ENCODE peak calls at places on chromosome 22, in ten cellular contexts. C is stomach, G is breast epithelium, X is sigmoid colon, K is HCT116, Y is GM12892, V is GM12891, B is upper lobe of left lung, N is GM12878, S is transverse colon. I is an unnamed sample.
A peak's percentile ranks its signal among the peaks of the same experiment; 100 is the strongest.

GRCh38 chr22:45769569-45770210 is 98.1 kb downstream of the ATXN10 start:
- DNase-seq in C (no peak), G (no peak), X (no peak), K (no peak), Y (no peak), V (no peak), B (no peak), N (no peak), S (no peak), I (no peak)

GRCh38 chr22:40627612-40628011 is 8.9 kb downstream of the MRTFA start:
- DNase-seq in C (no peak), G (no peak), X (no peak), K (no peak), Y (no peak), V (no peak), B (no peak), N (no peak), S (no peak), I (no peak)

GRCh38 chr22:45710469-45710868 is 38.8 kb downstream of the ATXN10 start:
- DNase-seq in C (no peak), G (no peak), X (no peak), K (no peak), Y (no peak), V (no peak), B (no peak), N (no peak), S (no peak), I (no peak)

GRCh38 chr22:46300491-46300890 is 3.8 kb downstream of the GTSE1 start:
- DNase-seq in C (no peak), G (no peak), X (no peak), K (no peak), Y (no peak), V (no peak), B (no peak), N (no peak), S (no peak), I (no peak)

GRCh38 chr22:48750826-48751440 is 1076.7 kb downstream of the BRD1 start:
- DNase-seq in C (peak; percentile 24), G (no peak), X (peak; percentile 40), K (no peak), Y (no peak), V (no peak), B (peak; percentile 84), N (no peak), S (no peak), I (peak; percentile 70)

GRCh38 chr22:27487600-27488450 is 313.7 kb downstream of the MN1 start:
- DNase-seq in C (no peak), G (no peak), X (no peak), K (no peak), Y (no peak), V (no peak), B (peak; percentile 59), N (no peak), S (no peak), I (no peak)

GRCh38 chr22:27534720-27535125 is 266.8 kb downstream of the MN1 start:
- DNase-seq in C (no peak), G (no peak), X (no peak), K (no peak), Y (no peak), V (no peak), B (no peak), N (no peak), S (no peak), I (no peak)

GRCh38 chr22:47228767-47229166 is 466.3 kb downstream of the TBC1D22A start:
- DNase-seq in C (no peak), G (no peak), X (no peak), K (no peak), Y (no peak), V (no peak), B (no peak), N (no peak), S (no peak), I (no peak)

GRCh38 chr22:27651486-27651885 is 150.1 kb downstream of the MN1 start:
- DNase-seq in C (no peak), G (no peak), X (no peak), K (no peak), Y (no peak), V (no peak), B (no peak), N (no peak), S (no peak), I (no peak)

GRCh38 chr22:35938226-35938625 is 90.4 kb downstream of the RBFOX2 start:
- DNase-seq in C (no peak), G (no peak), X (no peak), K (no peak), Y (no peak), V (no peak), B (no peak), N (no peak), S (no peak), I (no peak)

GRCh38 chr22:35746248-35746647 is 28.6 kb downstream of the APOL5 start:
- DNase-seq in C (no peak), G (no peak), X (no peak), K (no peak), Y (no peak), V (no peak), B (peak; percentile 52), N (no peak), S (no peak), I (no peak)

GRCh38 chr22:47197735-47198500 is 435.5 kb downstream of the TBC1D22A start:
- DNase-seq in C (peak; percentile 20), G (no peak), X (peak; percentile 61), K (no peak), Y (no peak), V (no peak), B (peak; percentile 52), N (no peak), S (no peak), I (peak; percentile 71)

GRCh38 chr22:49600452-49600847 is 227.2 kb downstream of the BRD1 start:
- DNase-seq in C (no peak), G (no peak), X (no peak), K (no peak), Y (no peak), V (no peak), B (no peak), N (no peak), S (no peak), I (no peak)

GRCh38 chr22:25404923-25405853 is 159.3 kb upstream of the GRK3 start:
- DNase-seq in C (peak; percentile 83), G (peak; percentile 73), X (peak; percentile 88), K (no peak), Y (peak; percentile 84), V (peak; percentile 81), B (peak; percentile 95), N (no peak), S (peak; percentile 86), I (no peak)
- TF ChIP-seq POLR2AphosphoS5 in C (peak; percentile 87), G (peak; percentile 20), X (peak; percentile 65), K (peak; percentile 60), Y (no peak), V (no peak), B (peak; percentile 75), N (no peak), S (peak; percentile 84), I (no peak)

GRCh38 chr22:38506118-38506962 is at the start of gene DDX17:
- DNase-seq in C (peak; percentile 96), G (peak; percentile 96), X (peak; percentile 98), K (peak; percentile 91), Y (peak; percentile 65), V (peak; percentile 69), B (peak; percentile 94), N (peak; percentile 92), S (peak; percentile 95), I (no peak)

GRCh38 chr22:38503021-38503420 is 3.1 kb downstream of the DDX17 start:
- DNase-seq in C (no peak), G (no peak), X (no peak), K (no peak), Y (no peak), V (no peak), B (no peak), N (no peak), S (no peak), I (no peak)

GRCh38 chr22:38501797-38502672 is 4.1 kb downstream of the DDX17 start:
- DNase-seq in C (no peak), G (no peak), X (no peak), K (no peak), Y (no peak), V (no peak), B (no peak), N (no peak), S (no peak), I (no peak)

GRCh38 chr22:38505595-38506117 is 455 bp downstream of the DDX17 start:
- DNase-seq in C (peak; percentile 79), G (peak; percentile 74), X (peak; percentile 91), K (no peak), Y (peak; percentile 44), V (peak; percentile 47), B (peak; percentile 94), N (no peak), S (peak; percentile 74), I (no peak)

DNA sequence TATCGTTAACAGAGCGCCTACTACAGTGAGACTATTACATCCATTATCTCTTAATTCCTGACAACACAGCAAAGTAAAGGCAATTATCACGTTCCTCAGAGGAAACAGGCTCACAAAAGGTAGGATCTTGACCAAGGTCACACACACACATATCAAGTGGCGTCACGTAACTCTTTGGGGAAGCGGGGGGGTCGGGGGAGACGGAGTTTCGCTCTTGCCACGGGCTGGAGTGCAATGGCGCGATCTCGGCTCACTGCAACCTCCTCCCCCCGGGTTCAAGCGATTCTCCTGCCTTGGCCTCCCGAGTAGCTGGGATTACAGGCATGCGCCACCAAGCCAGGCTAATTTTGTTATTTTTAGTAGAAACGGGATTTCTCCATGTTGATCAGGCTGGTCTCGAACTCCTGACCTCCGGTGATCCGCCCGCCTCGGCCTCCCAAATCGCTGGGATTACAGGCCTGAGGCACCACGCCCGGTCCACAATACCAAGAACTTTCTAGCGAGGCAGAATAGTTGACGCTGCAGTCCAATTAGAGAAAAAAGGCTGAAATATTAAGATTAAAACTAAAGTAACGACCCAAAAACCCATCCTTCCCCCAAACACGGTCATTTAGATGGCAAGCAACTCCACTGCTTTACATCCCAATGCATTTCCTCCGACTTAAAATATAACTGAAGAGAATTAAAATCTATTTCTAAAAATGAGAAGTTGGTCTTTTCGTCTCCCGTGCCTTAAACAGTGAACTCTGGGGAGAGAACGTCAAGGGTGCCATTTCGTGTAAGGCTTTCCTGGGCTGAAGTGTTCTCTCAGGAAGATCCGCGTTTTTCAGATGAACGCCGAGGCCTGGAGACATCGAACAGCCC is 1.1 kb downstream of the DDX17 start:
- DNase-seq in C (peak; percentile 63), G (no peak), X (peak; percentile 78), K (no peak), Y (peak; percentile 24), V (peak; percentile 33), B (peak; percentile 37), N (no peak), S (peak; percentile 66), I (no peak)
- TF ChIP-seq POLR2A in C (no peak), G (no peak), X (no peak), K (no peak), Y (no peak), V (peak; percentile 47), B (peak; percentile 28), N (peak; percentile 63), S (no peak), I (no peak)

GRCh38 chr22:29912605-29913398 is 29.8 kb downstream of the MTMR3 start:
- DNase-seq in C (no peak), G (no peak), X (no peak), K (no peak), Y (no peak), V (no peak), B (no peak), N (no peak), S (no peak), I (no peak)
- TF ChIP-seq POLR2AphosphoS5 in C (no peak), G (no peak), X (no peak), K (no peak), Y (no peak), V (no peak), B (no peak), N (no peak), S (peak; percentile 15), I (no peak)

GRCh38 chr22:23192133-23192532 is 11.8 kb downstream of the BCR start:
- DNase-seq in C (peak; percentile 77), G (no peak), X (no peak), K (no peak), Y (no peak), V (no peak), B (no peak), N (no peak), S (no peak), I (no peak)
- TF ChIP-seq POLR2A in C (no peak), G (no peak), X (no peak), K (no peak), Y (no peak), V (no peak), B (no peak), N (no peak), S (no peak), I (no peak)